ENCODE peak calls at places on chromosomes 6 and 20, in four cellular contexts. S is activated T-cell treated with anti-CD3 and anti-CD28 coated beads for 1 hour, E is cardiac muscle cell, N is GM04504. U is an unnamed sample.

GRCh38 chr6:166764473-166765233 is 137.6 kb upstream of the RPS6KA2 start:
- DNase-seq in N (no peak), E (no peak), S (no peak), U (no peak)

GRCh38 chr6:87945966-87946365 is 101.7 kb upstream of the SPACA1 start:
- DNase-seq in E (peak), N (no peak), S (no peak), U (no peak)

GRCh38 chr20:33859157-33859695 is 48.1 kb downstream of the CHMP4B start:
- DNase-seq in N (no peak), E (peak), S (no peak), U (no peak)

GRCh38 chr6:16200231-16200941 is 38.0 kb upstream of the GMPR start:
- DNase-seq in S (no peak), N (no peak), E (no peak), U (no peak)

GRCh38 chr6:42819803-42820508 is 38.1 kb downstream of the BICRAL start:
- DNase-seq in N (no peak), S (no peak), E (peak), U (no peak)

GRCh38 chr6:158472453-158472852 is 87.4 kb upstream of the TMEM181 start:
- DNase-seq in N (no peak), E (no peak), S (no peak), U (no peak)

GRCh38 chr6:111793711-111794111 is 79.5 kb downstream of the FYN start:
- DNase-seq in N (no peak), E (no peak), S (peak), U (no peak)

GRCh38 chr6:116190550-116190949 is 63.3 kb downstream of the TSPYL4 start:
- DNase-seq in E (peak), N (peak), S (no peak), U (no peak)

GRCh38 chr6:26235240-26235730 is 129.7 kb upstream of the BTN3A2 start:
- DNase-seq in S (no peak), E (peak), N (no peak), U (no peak)

GRCh38 chr6:163830641-163831040 is 416.1 kb downstream of the QKI start:
- DNase-seq in S (no peak), E (no peak), N (no peak), U (no peak)

GRCh38 chr6:68368845-68369244 is 266.2 kb upstream of the ADGRB3 start:
- DNase-seq in E (no peak), S (no peak), N (no peak), U (no peak)

GRCh38 chr6:127514396-127515227 is 4.5 kb downstream of the MTCL3 start:
- DNase-seq in N (no peak), E (peak), S (no peak), U (no peak)

GRCh38 chr20:43991982-43992381 is 77.3 kb downstream of the TOX2 start:
- DNase-seq in N (no peak), E (no peak), S (no peak), U (no peak)

GRCh38 chr6:114747995-114748625 is 405.3 kb upstream of the HS3ST5 start:
- DNase-seq in S (no peak), N (peak), E (peak), U (no peak)

GRCh38 chr6:32153835-32154513 is at the start of gene PPT2:
- DNase-seq in E (peak), S (peak), N (peak), U (peak)

GRCh38 chr6:108117427-108118358 is 43.2 kb upstream of the OSTM1 start:
- DNase-seq in E (peak), N (no peak), S (no peak), U (peak)